ENCODE peak calls at places on chromosome 21, in eight cellular contexts. L, W, R, N, F, D, H and S are unnamed samples.

GRCh38 chr21:38839683-38840286 is 34.1 kb downstream of the ETS2 start:
- DNase-seq in L (no peak), W (no peak), R (no peak), N (no peak), F (no peak), D (no peak), H (no peak), S (no peak)

GRCh38 chr21:36506482-36506881 is 26.6 kb upstream of the CLDN14 start:
- DNase-seq in L (no peak), W (no peak), R (no peak), N (no peak), F (no peak), D (no peak), H (no peak), S (no peak)

GRCh38 chr21:34835526-34835925 is 166.7 kb downstream of the CLIC6 start:
- DNase-seq in L (peak; percentile 82), W (no peak), R (peak; percentile 23), N (peak; percentile 50), F (no peak), D (peak; percentile 83), H (no peak), S (no peak)

GRCh38 chr21:34702341-34702807 is 33.6 kb downstream of the CLIC6 start:
- DNase-seq in L (peak; percentile 76), W (no peak), R (no peak), N (no peak), F (no peak), D (peak; percentile 45), H (peak; percentile 26), S (no peak)

GRCh38 chr21:35925497-35925896 is 134.8 kb downstream of the SETD4 start:
- DNase-seq in L (peak; percentile 69), W (peak; percentile 59), R (no peak), N (peak; percentile 83), F (no peak), D (no peak), H (peak; percentile 39), S (peak; percentile 90)

GRCh38 chr21:37655601-37656300 is 260.5 kb downstream of the KCNJ6 start:
- DNase-seq in L (no peak), W (no peak), R (no peak), N (no peak), F (no peak), D (no peak), H (no peak), S (peak; percentile 75)

GRCh38 chr21:35333831-35334593 is 284.9 kb upstream of the RUNX1 start:
- DNase-seq in L (no peak), W (peak; percentile 27), R (no peak), N (no peak), F (no peak), D (no peak), H (no peak), S (peak; percentile 68)

GRCh38 chr21:16863541-16863940 is 649.3 kb upstream of the CXADR start:
- DNase-seq in L (no peak), W (no peak), R (no peak), N (no peak), F (no peak), D (no peak), H (no peak), S (no peak)

GRCh38 chr21:16205527-16205926 is 475.7 kb downstream of the USP25 start:
- DNase-seq in L (no peak), W (no peak), R (no peak), N (no peak), F (no peak), D (no peak), H (no peak), S (no peak)

GRCh38 chr21:36610201-36610600 is 88.7 kb upstream of the SIM2 start:
- DNase-seq in L (no peak), W (no peak), R (no peak), N (no peak), F (no peak), D (no peak), H (no peak), S (no peak)

GRCh38 chr21:34644815-34645214 is 24.0 kb upstream of the CLIC6 start:
- DNase-seq in L (no peak), W (no peak), R (no peak), N (no peak), F (no peak), D (no peak), H (peak; percentile 74), S (no peak)

GRCh38 chr21:38930838-38931237 is 125.1 kb downstream of the ETS2 start:
- DNase-seq in L (peak; percentile 74), W (no peak), R (no peak), N (no peak), F (no peak), D (peak; percentile 44), H (no peak), S (no peak)

GRCh38 chr21:39434950-39435349 is 10.6 kb downstream of the LCA5L start:
- DNase-seq in L (no peak), W (no peak), R (no peak), N (no peak), F (no peak), D (no peak), H (no peak), S (no peak)

GRCh38 chr21:25708467-25709065 is 26.1 kb downstream of the ATP5PF start:
- DNase-seq in L (no peak), W (peak; percentile 60), R (peak; percentile 21), N (peak; percentile 18), F (peak; percentile 22), D (peak; percentile 79), H (peak; percentile 40), S (no peak)

GRCh38 chr21:37398697-37399096 is 32.1 kb downstream of the DYRK1A start:
- DNase-seq in L (no peak), W (no peak), R (no peak), N (no peak), F (no peak), D (no peak), H (no peak), S (no peak)

GRCh38 chr21:25560151-25560783 is 47.0 kb downstream of the MRPL39 start:
- DNase-seq in L (no peak), W (no peak), R (no peak), N (no peak), F (no peak), D (no peak), H (no peak), S (no peak)

GRCh38 chr21:38503588-38503987 is 5.3 kb upstream of the ERG start:
- DNase-seq in L (no peak), W (no peak), R (no peak), N (no peak), F (no peak), D (no peak), H (no peak), S (peak; percentile 26)

DNA sequence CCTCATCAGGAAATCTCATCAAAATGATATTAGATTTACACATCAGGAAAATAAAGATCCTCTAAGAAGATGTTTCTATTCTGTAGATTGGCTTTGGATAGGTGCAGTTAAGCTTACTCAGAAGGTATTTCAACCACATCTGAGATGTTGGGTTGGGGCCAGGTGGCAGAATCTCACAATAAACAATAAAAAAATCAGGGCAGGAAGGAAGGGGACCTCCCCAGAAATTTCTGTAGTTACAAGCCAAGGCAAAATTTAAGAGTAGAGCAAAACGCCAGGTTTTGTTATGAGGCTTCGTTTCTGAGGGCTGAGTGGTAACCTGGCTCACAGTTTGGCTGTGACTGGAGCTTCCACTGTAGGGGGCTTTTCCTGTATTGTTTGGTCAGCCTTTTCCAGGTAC is 84.8 kb downstream of the HUNK start:
- DNase-seq in L (no peak), W (no peak), R (no peak), N (no peak), F (no peak), D (no peak), H (no peak), S (no peak)
- TF ChIP-seq EP300 in L (no peak), W (no peak), R (no peak), N (no peak), F (no peak), D (no peak), H (no peak), S (no peak)

GRCh38 chr21:42964561-42965560 is 9.5 kb upstream of the PKNOX1 start:
- DNase-seq in L (peak; percentile 28), W (no peak), R (no peak), N (no peak), F (no peak), D (no peak), H (no peak), S (no peak)
- TF ChIP-seq EP300 in L (no peak), W (no peak), R (no peak), N (no peak), F (no peak), D (no peak), H (no peak), S (no peak)

GRCh38 chr21:43658769-43659135 is 536 bp downstream of the HSF2BP start:
- DNase-seq in L (no peak), W (no peak), R (no peak), N (no peak), F (no peak), D (no peak), H (no peak), S (no peak)
- TF ChIP-seq EP300 in L (no peak), W (no peak), R (no peak), N (no peak), F (no peak), D (no peak), H (no peak), S (no peak)

DNA sequence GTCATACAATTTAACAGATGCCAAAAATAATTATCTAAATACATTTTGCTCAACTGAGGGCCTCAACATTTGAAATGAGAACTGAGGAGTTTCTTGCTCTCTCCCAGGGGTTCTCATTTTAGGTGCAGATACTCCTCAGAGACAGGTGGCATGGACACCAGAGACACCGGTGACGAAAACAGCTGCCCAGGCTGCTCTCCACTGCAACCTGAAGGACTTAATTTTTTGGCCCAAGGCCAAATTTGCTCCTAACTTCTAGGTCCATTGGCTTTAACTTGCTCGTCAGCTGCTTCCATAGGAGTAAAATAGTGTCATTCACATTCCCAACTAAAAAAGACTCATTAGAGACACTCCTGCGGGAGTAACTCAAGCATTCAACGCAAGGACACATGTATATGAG is 87.0 kb downstream of the NRIP1 start:
- DNase-seq in L (no peak), W (peak; percentile 9), R (no peak), N (no peak), F (no peak), D (no peak), H (no peak), S (no peak)
- TF ChIP-seq EP300 in L (no peak), W (no peak), R (no peak), N (no peak), F (no peak), D (no peak), H (no peak), S (no peak)

GRCh38 chr21:33301632-33302002 is 23.2 kb upstream of the IFNAR1 start:
- DNase-seq in L (no peak), W (no peak), R (no peak), N (no peak), F (no peak), D (no peak), H (no peak), S (no peak)

GRCh38 chr21:33300701-33301631 is 23.8 kb upstream of the IFNAR1 start:
- DNase-seq in L (no peak), W (peak; percentile 28), R (no peak), N (no peak), F (no peak), D (no peak), H (no peak), S (no peak)

GRCh38 chr21:33302055-33302454 is 22.7 kb upstream of the IFNAR1 start:
- DNase-seq in L (no peak), W (no peak), R (no peak), N (no peak), F (no peak), D (no peak), H (no peak), S (no peak)

GRCh38 chr21:33296156-33296555 is 28.6 kb upstream of the IFNAR1 start:
- DNase-seq in L (no peak), W (no peak), R (no peak), N (no peak), F (no peak), D (no peak), H (no peak), S (no peak)

GRCh38 chr21:33299181-33299752 is 25.5 kb upstream of the IFNAR1 start:
- DNase-seq in L (no peak), W (no peak), R (peak; percentile 18), N (no peak), F (no peak), D (no peak), H (no peak), S (no peak)
- TF ChIP-seq EP300 in L (no peak), W (no peak), R (no peak), N (no peak), F (no peak), D (no peak), H (no peak), S (no peak)